ENCODE peak calls at places on chromosomes 3 and 15, in seven cellular contexts. Y is GM12878, I is K562, V is HCT116, H is HepG2, F is H1, L is SK-N-SH. S is an unnamed sample.

GRCh38 chr3:170480111-170480510 is 61.4 kb downstream of the CLDN11 start:
- DNase-seq in Y (no peak), I (no peak), V (no peak), H (no peak), F (no peak), L (no peak), S (no peak)

GRCh38 chr3:24185738-24186384 is 240.8 kb downstream of the NR1D2 start:
- DNase-seq in Y (no peak), I (peak; percentile 94), V (peak; percentile 69), H (peak; percentile 26), F (peak; percentile 9), L (peak; percentile 44), S (peak; percentile 66)

GRCh38 chr15:70329179-70329578 is 231.5 kb upstream of the TLE3 start:
- DNase-seq in Y (no peak), I (no peak), V (no peak), H (no peak), F (no peak), L (no peak), S (no peak)

GRCh38 chr15:25775317-25775912 is 87.7 kb downstream of the ATP10A start:
- DNase-seq in Y (peak; percentile 40), I (no peak), V (no peak), H (peak; percentile 45), F (no peak), L (no peak), S (no peak)

GRCh38 chr15:69834256-69834655 is 263.5 kb downstream of the TLE3 start:
- DNase-seq in Y (no peak), I (no peak), V (no peak), H (no peak), F (no peak), L (no peak), S (no peak)

GRCh38 chr15:74888716-74889115 is 1.1 kb upstream of the MPI start:
- DNase-seq in Y (no peak), I (peak; percentile 28), V (no peak), H (no peak), F (no peak), L (no peak), S (no peak)

GRCh38 chr3:38574411-38575278 is 74.8 kb downstream of the SCN5A start:
- DNase-seq in Y (no peak), I (no peak), V (no peak), H (no peak), F (no peak), L (peak; percentile 74), S (no peak)

GRCh38 chr3:4976109-4976508 is 3.1 kb upstream of the BHLHE40 start:
- DNase-seq in Y (no peak), I (peak; percentile 94), V (peak; percentile 87), H (peak; percentile 79), F (peak; percentile 57), L (peak; percentile 56), S (peak; percentile 94)

GRCh38 chr3:118729546-118729945 is 305.1 kb downstream of the IGSF11 start:
- DNase-seq in Y (no peak), I (no peak), V (no peak), H (no peak), F (no peak), L (no peak), S (no peak)

GRCh38 chr15:67189326-67190051 is 65.0 kb downstream of the AAGAB start:
- DNase-seq in Y (no peak), I (no peak), V (no peak), H (no peak), F (no peak), L (no peak), S (no peak)

GRCh38 chr15:63313866-63314265 is 36.5 kb downstream of the APH1B start:
- DNase-seq in Y (no peak), I (no peak), V (no peak), H (no peak), F (no peak), L (peak; percentile 66), S (no peak)

GRCh38 chr15:98649996-98650870 is 1.9 kb downstream of the IGF1R start:
- DNase-seq in Y (no peak), I (no peak), V (no peak), H (peak; percentile 48), F (no peak), L (peak; percentile 56), S (peak; percentile 49)

GRCh38 chr3:156795890-156796451 is 30.2 kb upstream of the LEKR1 start:
- DNase-seq in Y (no peak), I (no peak), V (no peak), H (peak; percentile 73), F (no peak), L (no peak), S (no peak)

GRCh38 chr3:26622634-26623408 is at the start of gene LRRC3B:
- DNase-seq in Y (no peak), I (no peak), V (no peak), H (no peak), F (no peak), L (peak; percentile 75), S (no peak)

GRCh38 chr3:149442845-149443544 is 31.5 kb upstream of the TM4SF4 start:
- DNase-seq in Y (peak; percentile 35), I (no peak), V (peak; percentile 4), H (no peak), F (no peak), L (no peak), S (no peak)

GRCh38 chr15:90860942-90861675 is 7.3 kb upstream of the FURIN start:
- DNase-seq in Y (no peak), I (no peak), V (no peak), H (peak; percentile 94), F (no peak), L (no peak), S (peak; percentile 46)

GRCh38 chr15:25426896-25427610 is 11.8 kb downstream of the UBE3A start:
- DNase-seq in Y (no peak), I (peak; percentile 42), V (no peak), H (no peak), F (no peak), L (no peak), S (no peak)

GRCh38 chr15:49169880-49170597 is at the start of gene GALK2:
- DNase-seq in Y (no peak), I (peak; percentile 98), V (peak; percentile 75), H (peak; percentile 84), F (peak; percentile 88), L (peak; percentile 80), S (peak; percentile 92)

GRCh38 chr3:141876891-141877561 is 583 bp downstream of the ATP1B3 start:
- DNase-seq in Y (no peak), I (peak; percentile 62), V (no peak), H (peak; percentile 33), F (no peak), L (peak; percentile 75), S (peak; percentile 42)

DNA sequence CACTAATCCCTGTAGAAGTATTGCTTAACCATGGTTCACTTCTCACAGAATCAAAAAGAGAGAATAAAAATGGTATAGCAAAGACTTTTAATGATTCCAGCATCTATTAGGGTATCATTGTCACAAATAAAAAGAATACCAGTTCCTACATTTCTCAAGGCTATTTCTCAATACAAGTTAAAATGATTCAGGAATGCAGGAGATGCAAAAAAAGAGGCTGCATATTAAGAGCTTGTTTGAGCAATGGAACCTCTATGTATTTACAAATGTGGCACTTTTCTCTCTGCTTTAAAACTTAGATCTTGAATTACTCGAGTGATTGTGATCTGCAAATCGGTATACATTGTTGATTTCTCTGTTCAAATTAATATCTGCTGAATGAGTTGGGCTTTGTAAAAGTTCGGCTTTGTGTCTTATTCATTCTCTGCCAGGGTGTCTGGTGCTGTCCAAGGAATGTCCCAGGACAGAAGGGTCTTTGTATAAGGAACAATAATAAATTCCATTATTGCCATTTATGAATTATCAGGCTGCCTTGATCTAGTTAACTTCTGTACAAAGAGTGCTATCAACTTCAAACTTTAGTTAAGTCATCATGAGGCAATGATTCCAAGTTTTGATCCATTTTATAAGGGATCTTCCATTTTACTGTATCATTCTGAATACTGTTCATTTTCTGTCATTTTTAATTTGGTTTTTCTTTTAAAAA is 364.2 kb downstream of the RBMS3 start:
- DNase-seq in Y (no peak), I (no peak), V (no peak), H (no peak), F (no peak), L (no peak), S (no peak)
- TF ChIP-seq JUND in Y (no peak), I (no peak), V (no peak), H (no peak), F (no peak), L (no peak), S (no peak)

GRCh38 chr3:126959921-126960603 is 22.9 kb upstream of the PLXNA1 start:
- DNase-seq in Y (no peak), I (no peak), V (no peak), H (peak; percentile 64), F (no peak), L (peak; percentile 84), S (peak; percentile 69)
- TF ChIP-seq JUND in Y (no peak), I (no peak), V (no peak), H (no peak), F (no peak), L (no peak), S (no peak)

GRCh38 chr3:58486036-58486435 is 5.9 kb upstream of the KCTD6 start:
- DNase-seq in Y (no peak), I (no peak), V (no peak), H (peak; percentile 25), F (no peak), L (no peak), S (no peak)

GRCh38 chr3:58484722-58485069 is 7.2 kb upstream of the KCTD6 start:
- DNase-seq in Y (no peak), I (no peak), V (no peak), H (no peak), F (no peak), L (no peak), S (no peak)

GRCh38 chr3:58484049-58484721 is 7.7 kb upstream of the KCTD6 start:
- DNase-seq in Y (no peak), I (no peak), V (no peak), H (no peak), F (no peak), L (no peak), S (no peak)

GRCh38 chr3:58488962-58489361 is 2.9 kb upstream of the KCTD6 start:
- DNase-seq in Y (no peak), I (no peak), V (no peak), H (no peak), F (no peak), L (no peak), S (no peak)

DNA sequence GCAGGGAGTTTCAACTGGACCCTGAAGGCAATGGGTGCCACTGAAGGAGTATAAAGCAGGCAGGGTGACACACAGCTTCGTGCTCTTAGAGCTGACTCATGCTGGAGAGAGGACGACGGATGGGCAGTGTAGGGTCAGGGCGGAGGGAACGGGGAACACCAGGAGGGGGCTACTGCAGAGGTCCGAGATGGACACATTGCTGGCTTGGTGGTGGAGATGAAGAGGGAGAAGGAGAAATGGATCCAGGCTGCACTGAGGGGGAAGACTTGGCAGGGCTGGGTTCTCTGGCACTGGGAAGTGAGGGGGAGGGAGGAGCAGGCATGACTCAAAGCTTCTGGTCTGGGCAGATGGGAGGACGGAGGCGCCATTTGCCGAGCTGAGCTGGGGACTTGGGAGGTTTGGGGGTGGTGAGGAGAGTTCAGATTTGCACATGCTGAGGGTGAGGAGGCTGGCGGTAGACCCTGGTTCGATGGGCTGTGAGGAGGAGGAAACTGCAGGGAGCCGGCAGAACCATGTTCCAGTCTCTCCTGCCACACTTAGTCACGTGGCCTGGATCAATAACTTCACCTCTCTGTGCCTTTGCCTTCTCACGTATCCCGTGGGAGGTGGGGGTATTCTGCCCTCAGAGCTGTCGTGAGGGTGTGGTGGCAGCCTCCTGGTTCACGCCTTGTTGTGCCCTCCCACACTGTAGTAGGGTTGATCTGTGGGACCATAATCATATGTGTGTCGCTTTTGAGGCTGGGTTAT is 4.6 kb upstream of the KCTD6 start:
- DNase-seq in Y (no peak), I (peak; percentile 35), V (peak; percentile 22), H (no peak), F (no peak), L (no peak), S (no peak)
- TF ChIP-seq JUND in Y (no peak), I (peak; percentile 30), V (no peak), H (no peak), F (no peak), L (no peak), S (no peak)

GRCh38 chr3:59502806-59503205 is 453.0 kb upstream of the CFAP20DC start:
- DNase-seq in Y (no peak), I (no peak), V (no peak), H (no peak), F (no peak), L (no peak), S (no peak)
- TF ChIP-seq JUND in Y (no peak), I (peak; percentile 11), V (no peak), H (no peak), F (no peak), L (peak; percentile 27), S (no peak)